ENCODE peak calls at places on chromosomes 13 and 19, in ten cellular contexts. One of them, this sample, is unnamed.

GRCh38 chr19:54470991-54471782 is 1.9 kb downstream of the CDC42EP5 start:
- DNase-seq in HCT116: no peak
- DNase-seq in IMR-90: no peak
- DNase-seq in osteoblast: peak; percentile 81
- DNase-seq in psoas muscle: peak; percentile 24
- DNase-seq in H1: no peak
- DNase-seq in tibial nerve: peak; percentile 42
- DNase-seq in neuronal stem cell: no peak
- DNase-seq in left ventricle myocardium inferior: peak; percentile 52
- DNase-seq in PC-3: no peak
- DNase-seq in this sample: no peak

GRCh38 chr19:8641908-8642547 is 11.6 kb downstream of the NFILZ start:
- DNase-seq in H1: no peak
- DNase-seq in PC-3: peak; percentile 70
- DNase-seq in left ventricle myocardium inferior: no peak
- DNase-seq in HCT116: peak; percentile 51
- DNase-seq in psoas muscle: no peak
- DNase-seq in tibial nerve: no peak
- DNase-seq in neuronal stem cell: no peak
- DNase-seq in IMR-90: peak; percentile 65
- DNase-seq in osteoblast: no peak
- DNase-seq in this sample: no peak

GRCh38 chr19:18940791-18941627 is at the start of gene HOMER3:
- DNase-seq in tibial nerve: peak; percentile 76
- DNase-seq in H1: no peak
- DNase-seq in osteoblast: peak; percentile 100
- DNase-seq in left ventricle myocardium inferior: peak; percentile 85
- DNase-seq in HCT116: no peak
- DNase-seq in PC-3: peak; percentile 72
- DNase-seq in neuronal stem cell: peak; percentile 81
- DNase-seq in psoas muscle: peak; percentile 87
- DNase-seq in IMR-90: peak; percentile 39
- DNase-seq in this sample: peak; percentile 75

GRCh38 chr13:46469064-46469463 is 82.0 kb upstream of the RUBCNL start:
- DNase-seq in tibial nerve: no peak
- DNase-seq in PC-3: peak; percentile 26
- DNase-seq in IMR-90: no peak
- DNase-seq in HCT116: no peak
- DNase-seq in neuronal stem cell: no peak
- DNase-seq in psoas muscle: no peak
- DNase-seq in H1: no peak
- DNase-seq in left ventricle myocardium inferior: no peak
- DNase-seq in osteoblast: peak; percentile 90
- DNase-seq in this sample: no peak

GRCh38 chr13:46996316-46996715 is 99.5 kb upstream of the HTR2A start:
- DNase-seq in tibial nerve: no peak
- DNase-seq in psoas muscle: no peak
- DNase-seq in IMR-90: no peak
- DNase-seq in H1: no peak
- DNase-seq in PC-3: no peak
- DNase-seq in osteoblast: no peak
- DNase-seq in neuronal stem cell: no peak
- DNase-seq in HCT116: no peak
- DNase-seq in left ventricle myocardium inferior: no peak
- DNase-seq in this sample: no peak

GRCh38 chr19:48654299-48655059 is 8.5 kb upstream of the CA11 start:
- DNase-seq in IMR-90: no peak
- DNase-seq in PC-3: no peak
- DNase-seq in tibial nerve: no peak
- DNase-seq in H1: no peak
- DNase-seq in neuronal stem cell: no peak
- DNase-seq in HCT116: no peak
- DNase-seq in psoas muscle: no peak
- DNase-seq in left ventricle myocardium inferior: no peak
- DNase-seq in osteoblast: peak; percentile 52
- DNase-seq in this sample: no peak

GRCh38 chr19:42069619-42070293 is at the start of gene GRIK5:
- DNase-seq in IMR-90: no peak
- DNase-seq in tibial nerve: no peak
- DNase-seq in left ventricle myocardium inferior: no peak
- DNase-seq in psoas muscle: no peak
- DNase-seq in PC-3: no peak
- DNase-seq in HCT116: no peak
- DNase-seq in H1: no peak
- DNase-seq in neuronal stem cell: no peak
- DNase-seq in osteoblast: peak; percentile 76
- DNase-seq in this sample: no peak

GRCh38 chr13:33524086-33524485 is 238.5 kb upstream of the STARD13 start:
- DNase-seq in neuronal stem cell: no peak
- DNase-seq in tibial nerve: no peak
- DNase-seq in H1: no peak
- DNase-seq in PC-3: peak; percentile 93
- DNase-seq in left ventricle myocardium inferior: no peak
- DNase-seq in psoas muscle: no peak
- DNase-seq in HCT116: no peak
- DNase-seq in IMR-90: peak; percentile 92
- DNase-seq in osteoblast: peak; percentile 45
- DNase-seq in this sample: no peak

GRCh38 chr13:112657850-112658445 is 31.9 kb upstream of the ATP11A start:
- DNase-seq in H1: no peak
- DNase-seq in left ventricle myocardium inferior: no peak
- DNase-seq in tibial nerve: no peak
- DNase-seq in psoas muscle: no peak
- DNase-seq in PC-3: peak; percentile 63
- DNase-seq in HCT116: no peak
- DNase-seq in neuronal stem cell: no peak
- DNase-seq in IMR-90: peak; percentile 81
- DNase-seq in osteoblast: no peak
- DNase-seq in this sample: no peak

GRCh38 chr13:32638739-32639138 is 52.5 kb downstream of the PDS5B start:
- DNase-seq in IMR-90: no peak
- DNase-seq in PC-3: no peak
- DNase-seq in osteoblast: no peak
- DNase-seq in HCT116: no peak
- DNase-seq in tibial nerve: no peak
- DNase-seq in psoas muscle: no peak
- DNase-seq in H1: no peak
- DNase-seq in left ventricle myocardium inferior: no peak
- DNase-seq in neuronal stem cell: no peak
- DNase-seq in this sample: no peak

GRCh38 chr13:111629933-111630332 is 309.5 kb downstream of the TEX29 start:
- DNase-seq in psoas muscle: no peak
- DNase-seq in IMR-90: no peak
- DNase-seq in neuronal stem cell: no peak
- DNase-seq in osteoblast: no peak
- DNase-seq in H1: no peak
- DNase-seq in HCT116: no peak
- DNase-seq in tibial nerve: no peak
- DNase-seq in left ventricle myocardium inferior: no peak
- DNase-seq in PC-3: no peak
- DNase-seq in this sample: no peak

GRCh38 chr19:49133621-49134454 is 14.5 kb downstream of the PPFIA3 start:
- DNase-seq in IMR-90: peak; percentile 70
- DNase-seq in PC-3: no peak
- DNase-seq in left ventricle myocardium inferior: peak; percentile 71
- DNase-seq in osteoblast: peak; percentile 92
- DNase-seq in neuronal stem cell: no peak
- DNase-seq in psoas muscle: peak; percentile 69
- DNase-seq in tibial nerve: no peak
- DNase-seq in HCT116: no peak
- DNase-seq in H1: no peak
- DNase-seq in this sample: peak; percentile 88

GRCh38 chr13:78599911-78600310 is 3.4 kb downstream of the POU4F1 start:
- DNase-seq in tibial nerve: no peak
- DNase-seq in H1: no peak
- DNase-seq in HCT116: no peak
- DNase-seq in osteoblast: no peak
- DNase-seq in psoas muscle: no peak
- DNase-seq in left ventricle myocardium inferior: no peak
- DNase-seq in PC-3: no peak
- DNase-seq in neuronal stem cell: peak; percentile 24
- DNase-seq in IMR-90: no peak
- DNase-seq in this sample: no peak

GRCh38 chr19:6501740-6502648 is at the start of gene TUBB4A:
- DNase-seq in left ventricle myocardium inferior: peak; percentile 50
- DNase-seq in HCT116: no peak
- DNase-seq in PC-3: peak; percentile 17
- DNase-seq in H1: no peak
- DNase-seq in osteoblast: peak; percentile 78
- DNase-seq in tibial nerve: no peak
- DNase-seq in psoas muscle: peak; percentile 40
- DNase-seq in IMR-90: no peak
- DNase-seq in neuronal stem cell: no peak
- DNase-seq in this sample: peak; percentile 67

GRCh38 chr19:2666344-2666994 is 36.0 kb downstream of the GNG7 start:
- DNase-seq in IMR-90: no peak
- DNase-seq in neuronal stem cell: no peak
- DNase-seq in osteoblast: no peak
- DNase-seq in HCT116: no peak
- DNase-seq in left ventricle myocardium inferior: no peak
- DNase-seq in tibial nerve: no peak
- DNase-seq in PC-3: no peak
- DNase-seq in H1: no peak
- DNase-seq in psoas muscle: no peak
- DNase-seq in this sample: no peak
- H3K4me1 ChIP-seq in IMR-90: no peaks in the 10 kb centered on the region
- H3K4me1 ChIP-seq in neuronal stem cell: no peaks in the 10 kb centered on the region
- H3K4me1 ChIP-seq in osteoblast: no peaks in the 10 kb centered on the region
- H3K4me1 ChIP-seq in HCT116: no peaks in the 10 kb centered on the region
- H3K4me1 ChIP-seq in left ventricle myocardium inferior: peaks cover 32% of the 10 kb centered on the region
- H3K4me1 ChIP-seq in tibial nerve: no peaks in the 10 kb centered on the region
- H3K4me1 ChIP-seq in PC-3: no peaks in the 10 kb centered on the region
- H3K4me1 ChIP-seq in H1: no peaks in the 10 kb centered on the region
- H3K4me1 ChIP-seq in psoas muscle: no peaks in the 10 kb centered on the region
- H3K4me1 ChIP-seq in this sample: no peaks in the 10 kb centered on the region

DNA sequence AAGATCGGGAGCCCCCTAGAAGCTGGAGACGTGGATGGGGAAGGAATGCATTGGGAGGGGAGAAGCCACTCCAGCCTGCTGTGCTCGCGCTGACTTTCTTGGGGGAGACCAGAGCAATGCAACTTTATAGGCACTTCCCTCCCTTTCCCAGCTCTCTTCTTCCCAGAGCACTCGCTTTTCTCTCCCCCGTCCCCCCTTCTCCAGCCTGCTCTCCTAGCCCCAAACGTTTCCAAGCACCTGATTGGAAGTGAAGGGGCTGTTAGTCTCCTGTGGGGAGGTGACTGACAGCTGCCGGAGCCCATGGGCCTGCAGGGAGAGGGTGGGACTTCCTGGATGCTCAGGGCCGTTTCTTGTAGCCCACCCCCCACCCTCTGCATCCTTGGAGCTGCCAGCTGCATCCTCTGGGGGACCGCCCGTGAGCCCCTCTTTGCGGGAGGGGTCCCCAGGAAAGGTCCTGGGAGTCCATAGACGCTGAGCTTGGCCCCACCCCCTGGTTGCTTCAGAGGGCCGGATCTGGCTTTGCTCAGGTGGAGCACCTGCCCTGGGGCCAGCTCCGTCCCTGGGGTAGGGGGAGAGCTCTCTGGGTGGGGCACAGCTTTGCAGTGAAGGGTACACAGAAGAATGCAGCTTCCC is 2.5 kb downstream of the HDGFL2 start:
- DNase-seq in neuronal stem cell: peak; percentile 77
- DNase-seq in H1: peak; percentile 68
- DNase-seq in left ventricle myocardium inferior: no peak
- DNase-seq in IMR-90: peak; percentile 68
- DNase-seq in psoas muscle: no peak
- DNase-seq in tibial nerve: no peak
- DNase-seq in osteoblast: peak; percentile 99
- DNase-seq in PC-3: peak; percentile 12
- DNase-seq in HCT116: no peak
- DNase-seq in this sample: no peak
- H3K4me3 ChIP-seq in neuronal stem cell: peak overlapping the region; percentile 75
- H3K4me3 ChIP-seq in H1: peak overlapping the region; percentile 74
- H3K4me3 ChIP-seq in left ventricle myocardium inferior: peak overlapping the region; percentile 98
- H3K4me3 ChIP-seq in IMR-90: peak overlapping the region; percentile 43
- H3K4me3 ChIP-seq in psoas muscle: no peak overlapping the region
- H3K4me3 ChIP-seq in tibial nerve: no peak overlapping the region
- H3K4me3 ChIP-seq in osteoblast: peak overlapping the region; percentile 83
- H3K4me3 ChIP-seq in PC-3: no peak overlapping the region
- H3K4me3 ChIP-seq in HCT116: no peak overlapping the region
- H3K4me3 ChIP-seq in this sample: no peak overlapping the region

DNA sequence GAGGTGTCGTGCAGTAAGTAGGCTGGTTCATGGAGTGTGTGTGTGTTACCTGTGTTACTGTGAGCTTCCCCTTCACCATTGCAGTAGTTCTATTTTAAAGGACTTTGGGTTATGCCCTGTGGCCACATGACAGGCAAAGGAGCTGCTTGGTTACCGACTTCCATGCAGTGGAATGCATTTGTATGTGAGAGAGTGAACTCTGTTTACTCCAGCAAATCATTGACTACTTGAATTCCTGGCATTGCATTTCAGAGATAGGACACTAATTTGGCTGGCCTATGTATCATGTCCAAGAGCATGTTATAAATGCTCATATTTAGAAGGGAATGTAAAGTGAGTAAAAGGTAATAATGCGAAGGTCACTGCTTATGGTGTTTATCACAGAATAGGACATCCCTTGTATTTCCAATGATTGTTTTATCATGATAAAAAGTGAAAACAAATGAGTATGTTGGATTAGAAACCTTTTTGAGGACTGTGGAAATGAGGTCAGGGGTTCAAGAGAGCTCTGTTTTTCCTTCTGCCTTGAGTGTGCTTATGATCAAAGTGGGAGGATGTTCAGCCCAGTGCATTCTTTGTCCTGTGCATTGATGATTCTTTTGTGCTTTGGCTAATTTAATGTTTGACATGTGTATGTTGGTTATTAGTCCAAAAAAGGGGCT is 156.5 kb downstream of the LMO7 start:
- DNase-seq in osteoblast: no peak
- DNase-seq in PC-3: no peak
- DNase-seq in HCT116: no peak
- DNase-seq in H1: no peak
- DNase-seq in psoas muscle: no peak
- DNase-seq in IMR-90: peak; percentile 56
- DNase-seq in tibial nerve: no peak
- DNase-seq in left ventricle myocardium inferior: no peak
- DNase-seq in neuronal stem cell: no peak
- DNase-seq in this sample: no peak
- H3K4me1 ChIP-seq in osteoblast: peaks cover 59% of the 10 kb centered on the region
- H3K4me1 ChIP-seq in PC-3: peaks cover 24% of the 10 kb centered on the region
- H3K4me1 ChIP-seq in HCT116: peaks cover 12% of the 10 kb centered on the region
- H3K4me1 ChIP-seq in H1: no peaks in the 10 kb centered on the region
- H3K4me1 ChIP-seq in psoas muscle: peaks cover 62% of the 10 kb centered on the region
- H3K4me1 ChIP-seq in IMR-90: peaks cover 15% of the 10 kb centered on the region
- H3K4me1 ChIP-seq in tibial nerve: peaks cover 1% of the 10 kb centered on the region
- H3K4me1 ChIP-seq in left ventricle myocardium inferior: peaks cover 64% of the 10 kb centered on the region
- H3K4me1 ChIP-seq in neuronal stem cell: peaks cover 4% of the 10 kb centered on the region
- H3K4me1 ChIP-seq in this sample: peaks cover 3% of the 10 kb centered on the region

DNA sequence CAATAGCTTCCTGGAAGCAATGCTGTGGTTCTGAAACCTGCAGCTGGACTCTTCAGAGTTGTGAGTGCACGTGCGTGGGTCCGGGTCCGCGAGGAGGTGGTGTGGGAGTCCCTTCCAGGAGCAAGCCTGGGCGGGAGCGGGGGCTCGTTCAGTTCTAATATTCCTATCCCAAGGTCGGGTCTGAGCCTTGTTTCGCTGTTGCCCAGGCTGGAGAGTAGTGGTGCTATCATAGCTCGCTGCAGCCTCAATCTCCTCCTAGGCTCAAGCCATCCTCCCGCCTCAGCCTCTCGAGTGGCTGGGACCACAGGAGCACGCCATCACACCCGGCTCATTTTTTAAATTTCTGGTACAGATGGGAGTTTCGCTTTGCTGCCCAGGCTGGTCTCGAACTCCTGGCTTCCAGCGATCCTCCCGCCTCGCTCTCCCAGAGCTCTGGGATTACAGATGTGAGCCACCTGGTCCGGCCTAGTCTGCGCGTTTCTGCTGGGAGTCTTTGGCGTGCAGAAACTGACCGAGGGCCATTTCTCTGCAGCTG is 625 bp downstream of the ZFP82 start:
- DNase-seq in IMR-90: no peak
- DNase-seq in neuronal stem cell: no peak
- DNase-seq in HCT116: no peak
- DNase-seq in osteoblast: no peak
- DNase-seq in H1: no peak
- DNase-seq in left ventricle myocardium inferior: no peak
- DNase-seq in psoas muscle: no peak
- DNase-seq in tibial nerve: no peak
- DNase-seq in PC-3: no peak
- DNase-seq in this sample: no peak
- H3K4me3 ChIP-seq in IMR-90: peak overlapping the region; percentile 66
- H3K4me3 ChIP-seq in neuronal stem cell: peak overlapping the region; percentile 89
- H3K4me3 ChIP-seq in HCT116: no peak overlapping the region
- H3K4me3 ChIP-seq in osteoblast: peak overlapping the region; percentile 90
- H3K4me3 ChIP-seq in H1: peak overlapping the region; percentile 81
- H3K4me3 ChIP-seq in left ventricle myocardium inferior: peak overlapping the region; percentile 83
- H3K4me3 ChIP-seq in psoas muscle: peak overlapping the region; percentile 95
- H3K4me3 ChIP-seq in tibial nerve: peak overlapping the region; percentile 87
- H3K4me3 ChIP-seq in PC-3: peak overlapping the region; percentile 63
- H3K4me3 ChIP-seq in this sample: peak overlapping the region; percentile 77